ENCODE peak calls at places on chromosomes 2 and 18, in ten cellular contexts. T is endothelial cell; E is lower lobe of right lung; H is Kasumi-1; X is frontal cortex; C is retina; K is neural crest cell; F is stimulated activated CD4-positive, alpha-beta T cell treated with anti-CD3 and anti-CD28 coated beads, Interleukin-1b, Interleukin-23, amount 100 ng/mL, for 1 hour; O is stimulated activated CD8-positive, alpha-beta memory T cell treated with anti-CD3 and anti-CD28 coated beads, Interleukin-15, amount 100 ng/mL, for 24 hours; L is NCI-H1105. V is an unnamed sample.
A peak's percentile ranks its signal among the peaks of the same experiment; 100 is the strongest.

GRCh38 chr18:7632152-7633098 is 65.3 kb downstream of the PTPRM start:
- DNase-seq in T (no peak), E (no peak), H (no peak), X (no peak), C (no peak), K (no peak), F (no peak), O (no peak), L (no peak), V (no peak)

GRCh38 chr2:39234754-39235153 is 9.0 kb downstream of the CDKL4 start:
- DNase-seq in T (no peak), E (no peak), H (no peak), X (no peak), C (no peak), K (no peak), F (no peak), O (no peak), L (no peak), V (no peak)

GRCh38 chr2:199273043-199273647 is 184.6 kb downstream of the SATB2 start:
- DNase-seq in T (no peak), E (no peak), H (no peak), X (no peak), C (no peak), K (no peak), F (no peak), O (no peak), L (peak; percentile 40), V (no peak)

GRCh38 chr2:36886664-36887063 is 79.7 kb downstream of the STRN start:
- DNase-seq in T (no peak), E (no peak), H (no peak), X (no peak), C (no peak), K (no peak), F (no peak), O (no peak), L (no peak), V (no peak)

GRCh38 chr2:145006957-145007672 is 487.2 kb upstream of the ZEB2 start:
- DNase-seq in T (no peak), E (no peak), H (no peak), X (no peak), C (no peak), K (no peak), F (no peak), O (no peak), L (no peak), V (no peak)

GRCh38 chr2:96625571-96626552 is 12.2 kb downstream of the KANSL3 start:
- DNase-seq in T (no peak), E (no peak), H (no peak), X (no peak), C (no peak), K (no peak), F (no peak), O (no peak), L (no peak), V (no peak)

GRCh38 chr2:27807476-27807875 is 36.0 kb downstream of the MRPL33 start:
- DNase-seq in T (peak; percentile 44), E (peak; percentile 49), H (peak; percentile 33), X (no peak), C (no peak), K (no peak), F (no peak), O (no peak), L (no peak), V (peak; percentile 55)

GRCh38 chr18:2087877-2088673 is 483.2 kb downstream of the METTL4 start:
- DNase-seq in T (no peak), E (no peak), H (peak; percentile 86), X (no peak), C (no peak), K (no peak), F (no peak), O (no peak), L (no peak), V (no peak)

GRCh38 chr2:96763511-96764252 is 3.0 kb downstream of the CNNM4 start:
- DNase-seq in T (peak; percentile 37), E (no peak), H (peak; percentile 64), X (no peak), C (peak; percentile 63), K (no peak), F (no peak), O (no peak), L (peak; percentile 26), V (peak; percentile 66)

GRCh38 chr2:217162533-217162932 is 302.7 kb upstream of the TNP1 start:
- DNase-seq in T (no peak), E (no peak), H (no peak), X (no peak), C (peak; percentile 22), K (peak; percentile 54), F (no peak), O (no peak), L (no peak), V (no peak)

GRCh38 chr2:27496357-27497287 is at the start of gene GCKR:
- DNase-seq in T (no peak), E (no peak), H (no peak), X (no peak), C (no peak), K (no peak), F (no peak), O (no peak), L (no peak), V (no peak)

GRCh38 chr18:49814147-49814499 is 790 bp upstream of the ACAA2 start:
- DNase-seq in T (peak; percentile 46), E (no peak), H (peak; percentile 60), X (peak; percentile 32), C (no peak), K (peak; percentile 50), F (no peak), O (peak; percentile 20), L (peak; percentile 51), V (peak; percentile 50)

GRCh38 chr2:130756041-130756720 is 841 bp downstream of the AMER3 start:
- DNase-seq in T (peak; percentile 75), E (no peak), H (no peak), X (peak; percentile 58), C (peak; percentile 84), K (peak; percentile 35), F (no peak), O (no peak), L (peak; percentile 54), V (no peak)

GRCh38 chr2:37454851-37455762 is 110.7 kb downstream of the QPCT start:
- DNase-seq in T (peak; percentile 13), E (no peak), H (no peak), X (no peak), C (peak; percentile 14), K (no peak), F (no peak), O (no peak), L (no peak), V (no peak)

GRCh38 chr2:176583530-176584101 is 314.4 kb downstream of the MTX2 start:
- DNase-seq in T (no peak), E (no peak), H (no peak), X (no peak), C (no peak), K (no peak), F (no peak), O (no peak), L (no peak), V (no peak)